ENCODE peak calls at places on chromosomes 3 and 15, in five cellular contexts. One of them, this sample, is unnamed. For H3K4me1, the result is how much of the 10 kb centered on the place peaks cover.

GRCh38 chr15:37217567-37217966 is 117.2 kb upstream of the MEIS2 start:
- DNase-seq in colonic mucosa: no peak
- DNase-seq in adrenal gland: no peak
- DNase-seq in right lobe of liver: peak
- DNase-seq in CD8-positive, alpha-beta memory T cell: no peak
- DNase-seq in this sample: no peak

GRCh38 chr3:180332608-180333007 is 269.4 kb upstream of the TTC14 start:
- DNase-seq in colonic mucosa: no peak
- DNase-seq in adrenal gland: no peak
- DNase-seq in right lobe of liver: no peak
- DNase-seq in CD8-positive, alpha-beta memory T cell: no peak
- DNase-seq in this sample: no peak

GRCh38 chr3:127375151-127375937 is 87.5 kb upstream of the PRR20G start:
- DNase-seq in colonic mucosa: no peak
- DNase-seq in adrenal gland: no peak
- DNase-seq in right lobe of liver: no peak
- DNase-seq in CD8-positive, alpha-beta memory T cell: no peak
- DNase-seq in this sample: no peak

GRCh38 chr15:74957301-74958035 is 896 bp upstream of the RPP25 start:
- DNase-seq in colonic mucosa: peak
- DNase-seq in adrenal gland: no peak
- DNase-seq in right lobe of liver: no peak
- DNase-seq in CD8-positive, alpha-beta memory T cell: no peak
- DNase-seq in this sample: peak

GRCh38 chr3:187519428-187519890 is 150.7 kb downstream of the SST start:
- DNase-seq in colonic mucosa: no peak
- DNase-seq in adrenal gland: no peak
- DNase-seq in right lobe of liver: no peak
- DNase-seq in CD8-positive, alpha-beta memory T cell: no peak
- DNase-seq in this sample: no peak

GRCh38 chr3:64238971-64239667 is 13.9 kb upstream of the PRICKLE2 start:
- DNase-seq in colonic mucosa: peak
- DNase-seq in adrenal gland: peak
- DNase-seq in right lobe of liver: peak
- DNase-seq in CD8-positive, alpha-beta memory T cell: no peak
- DNase-seq in this sample: peak

GRCh38 chr3:188936597-188937107 is 235.1 kb upstream of the TPRG1 start:
- DNase-seq in colonic mucosa: no peak
- DNase-seq in adrenal gland: no peak
- DNase-seq in right lobe of liver: no peak
- DNase-seq in CD8-positive, alpha-beta memory T cell: no peak
- DNase-seq in this sample: no peak

GRCh38 chr3:172152869-172153268 is 113.5 kb downstream of the FNDC3B start:
- DNase-seq in colonic mucosa: no peak
- DNase-seq in adrenal gland: no peak
- DNase-seq in right lobe of liver: no peak
- DNase-seq in CD8-positive, alpha-beta memory T cell: no peak
- DNase-seq in this sample: peak

GRCh38 chr3:15307580-15307979 is 24.8 kb downstream of the SH3BP5 start:
- DNase-seq in colonic mucosa: no peak
- DNase-seq in adrenal gland: no peak
- DNase-seq in right lobe of liver: no peak
- DNase-seq in CD8-positive, alpha-beta memory T cell: no peak
- DNase-seq in this sample: no peak

GRCh38 chr3:197083486-197083885 is 53.9 kb upstream of the MELTF start:
- DNase-seq in colonic mucosa: no peak
- DNase-seq in adrenal gland: peak
- DNase-seq in right lobe of liver: no peak
- DNase-seq in CD8-positive, alpha-beta memory T cell: no peak
- DNase-seq in this sample: no peak

DNA sequence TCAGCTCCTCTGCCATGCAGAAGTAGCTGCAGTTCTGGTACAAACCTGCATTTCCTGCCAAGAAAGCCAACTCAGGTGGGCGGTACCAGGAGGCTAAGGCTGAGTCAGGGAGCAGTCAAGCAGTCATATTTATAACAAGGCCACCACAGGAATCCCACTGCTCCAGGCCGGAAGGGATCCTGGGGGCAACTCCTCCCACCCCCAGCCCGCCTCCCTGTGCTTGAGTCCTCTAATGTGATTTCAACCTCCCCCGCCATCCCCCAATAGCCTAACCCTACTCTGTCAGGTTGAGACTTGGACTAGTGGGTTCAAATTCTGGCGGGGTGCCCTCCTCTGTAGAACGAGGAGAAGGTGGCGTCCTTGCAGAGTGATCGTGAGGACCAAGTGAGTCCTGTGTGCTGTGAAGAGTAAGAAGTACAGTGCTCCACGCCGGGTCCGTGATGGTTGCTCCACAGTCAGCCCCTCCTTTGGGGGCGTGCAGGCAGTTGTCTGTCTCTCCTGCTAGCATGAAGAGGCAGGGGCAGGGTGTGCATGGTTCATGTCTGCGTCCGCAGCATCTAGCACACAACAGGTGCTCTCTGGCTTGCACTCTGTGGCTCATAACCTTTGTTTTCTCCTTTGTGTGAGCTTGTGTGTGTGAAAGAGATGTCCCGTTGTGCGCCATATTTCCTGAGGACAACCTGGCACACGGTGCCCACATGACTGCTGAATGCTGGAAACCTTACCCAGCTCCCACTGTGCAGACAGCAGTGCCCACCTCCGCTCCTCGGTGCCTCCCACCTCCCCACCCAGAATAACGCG is 78.3 kb downstream of the SMAD6 start:
- DNase-seq in colonic mucosa: peak
- DNase-seq in adrenal gland: no peak
- DNase-seq in right lobe of liver: peak
- DNase-seq in CD8-positive, alpha-beta memory T cell: no peak
- DNase-seq in this sample: peak
- H3K4me1 ChIP-seq in colonic mucosa: under half
- H3K4me1 ChIP-seq in adrenal gland: under half
- H3K4me1 ChIP-seq in right lobe of liver: under half
- H3K4me1 ChIP-seq in CD8-positive, alpha-beta memory T cell: under half
- H3K4me1 ChIP-seq in this sample: under half

DNA sequence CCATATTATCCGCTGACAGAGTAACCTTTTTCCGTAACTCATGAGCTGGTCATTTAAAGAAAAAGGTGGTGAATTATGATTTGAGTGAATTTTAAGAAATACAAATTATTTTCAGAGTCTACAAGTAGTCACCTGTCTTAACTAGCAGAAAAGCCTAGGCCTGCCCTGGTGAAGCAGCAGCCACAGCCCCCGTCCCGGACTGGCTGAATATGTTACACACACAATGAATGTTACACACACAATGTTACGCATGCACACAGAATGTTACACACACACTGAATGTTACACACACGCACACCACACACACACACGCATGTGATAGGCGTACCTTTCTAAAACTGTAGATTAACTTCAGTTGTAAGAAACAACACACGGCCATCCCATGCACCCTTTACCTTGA is 77.8 kb downstream of the VGLL4 start:
- DNase-seq in colonic mucosa: no peak
- DNase-seq in adrenal gland: no peak
- DNase-seq in right lobe of liver: no peak
- DNase-seq in CD8-positive, alpha-beta memory T cell: no peak
- DNase-seq in this sample: no peak
- H3K4me1 ChIP-seq in colonic mucosa: under half
- H3K4me1 ChIP-seq in adrenal gland: under half
- H3K4me1 ChIP-seq in right lobe of liver: under half
- H3K4me1 ChIP-seq in CD8-positive, alpha-beta memory T cell: under half
- H3K4me1 ChIP-seq in this sample: under half

DNA sequence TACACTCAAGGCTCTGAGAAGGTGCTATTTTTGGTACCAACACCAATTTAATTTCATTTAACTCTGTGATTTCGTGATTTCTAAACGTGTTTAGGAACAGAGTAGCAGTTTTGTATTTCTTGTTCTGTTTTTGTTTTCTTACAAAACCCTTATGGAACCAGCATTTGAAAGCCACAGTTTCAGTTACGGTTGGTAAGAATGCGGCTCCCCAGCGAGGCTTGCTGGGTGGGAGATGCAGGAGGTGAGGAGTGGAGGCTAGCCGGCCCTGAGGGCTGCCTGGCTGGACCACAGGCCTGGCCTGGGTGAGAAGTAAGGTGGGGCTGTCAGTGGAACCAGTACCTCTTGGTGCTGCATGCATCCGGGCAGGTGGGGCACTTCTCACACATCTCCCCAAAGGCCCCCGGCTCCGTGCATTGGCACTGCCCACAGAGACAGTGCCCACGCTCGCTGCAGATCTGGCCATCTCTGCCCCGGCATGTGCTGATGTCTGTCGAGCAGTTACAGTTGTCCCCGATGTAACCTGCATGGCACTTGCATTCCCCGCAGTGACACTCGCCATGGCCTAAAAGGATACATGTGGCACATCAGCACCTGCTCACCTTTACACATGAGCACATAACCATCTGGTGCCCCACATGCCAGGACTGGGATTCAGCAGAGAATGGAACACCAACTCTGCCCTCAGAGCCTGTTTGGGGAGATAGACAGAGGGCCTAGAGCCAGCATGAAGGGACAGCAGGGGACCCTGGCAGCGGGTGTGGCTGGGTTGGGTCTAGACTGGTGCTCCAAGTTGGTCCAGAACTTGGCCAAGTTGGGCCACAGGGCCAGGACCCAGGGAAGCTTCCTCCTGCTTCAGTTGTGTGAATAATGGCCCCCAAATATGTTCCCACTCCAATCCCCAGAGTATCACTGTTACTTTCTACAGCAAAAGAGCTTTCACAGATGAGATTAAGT is 43.4 kb downstream of the UMPS start:
- DNase-seq in colonic mucosa: no peak
- DNase-seq in adrenal gland: no peak
- DNase-seq in right lobe of liver: no peak
- DNase-seq in CD8-positive, alpha-beta memory T cell: no peak
- DNase-seq in this sample: no peak
- H3K4me1 ChIP-seq in colonic mucosa: under half
- H3K4me1 ChIP-seq in adrenal gland: under half
- H3K4me1 ChIP-seq in right lobe of liver: under half
- H3K4me1 ChIP-seq in CD8-positive, alpha-beta memory T cell: under half
- H3K4me1 ChIP-seq in this sample: under half

GRCh38 chr15:57500979-57501576 is 90.6 kb upstream of the MYZAP start:
- DNase-seq in colonic mucosa: no peak
- DNase-seq in adrenal gland: no peak
- DNase-seq in right lobe of liver: no peak
- DNase-seq in CD8-positive, alpha-beta memory T cell: no peak
- DNase-seq in this sample: no peak
- H3K4me1 ChIP-seq in colonic mucosa: under half
- H3K4me1 ChIP-seq in adrenal gland: under half
- H3K4me1 ChIP-seq in right lobe of liver: under half
- H3K4me1 ChIP-seq in CD8-positive, alpha-beta memory T cell: under half
- H3K4me1 ChIP-seq in this sample: under half

GRCh38 chr3:139541156-139541897 is 1.8 kb upstream of the RBP1 start:
- DNase-seq in colonic mucosa: no peak
- DNase-seq in adrenal gland: no peak
- DNase-seq in right lobe of liver: no peak
- DNase-seq in CD8-positive, alpha-beta memory T cell: no peak
- DNase-seq in this sample: no peak
- H3K4me1 ChIP-seq in colonic mucosa: under half
- H3K4me1 ChIP-seq in adrenal gland: under half
- H3K4me1 ChIP-seq in right lobe of liver: under half
- H3K4me1 ChIP-seq in CD8-positive, alpha-beta memory T cell: under half
- H3K4me1 ChIP-seq in this sample: under half

GRCh38 chr15:70762469-70763119 is 764 bp downstream of the UACA start:
- DNase-seq in colonic mucosa: peak
- DNase-seq in adrenal gland: peak
- DNase-seq in right lobe of liver: peak
- DNase-seq in CD8-positive, alpha-beta memory T cell: no peak
- DNase-seq in this sample: peak

GRCh38 chr15:70761046-70761445 is 2.3 kb downstream of the UACA start:
- DNase-seq in colonic mucosa: no peak
- DNase-seq in adrenal gland: no peak
- DNase-seq in right lobe of liver: no peak
- DNase-seq in CD8-positive, alpha-beta memory T cell: no peak
- DNase-seq in this sample: no peak

GRCh38 chr15:70761931-70762468 is 1.4 kb downstream of the UACA start:
- DNase-seq in colonic mucosa: no peak
- DNase-seq in adrenal gland: no peak
- DNase-seq in right lobe of liver: no peak
- DNase-seq in CD8-positive, alpha-beta memory T cell: no peak
- DNase-seq in this sample: no peak

GRCh38 chr15:70763950-70764730 is 782 bp upstream of the UACA start:
- DNase-seq in colonic mucosa: peak
- DNase-seq in adrenal gland: no peak
- DNase-seq in right lobe of liver: no peak
- DNase-seq in CD8-positive, alpha-beta memory T cell: no peak
- DNase-seq in this sample: no peak

GRCh38 chr15:70763120-70763949 is at the start of gene UACA:
- DNase-seq in colonic mucosa: peak
- DNase-seq in adrenal gland: peak
- DNase-seq in right lobe of liver: peak
- DNase-seq in CD8-positive, alpha-beta memory T cell: peak
- DNase-seq in this sample: peak
- H3K4me1 ChIP-seq in colonic mucosa: under half
- H3K4me1 ChIP-seq in adrenal gland: under half
- H3K4me1 ChIP-seq in right lobe of liver: under half
- H3K4me1 ChIP-seq in CD8-positive, alpha-beta memory T cell: under half
- H3K4me1 ChIP-seq in this sample: under half

DNA sequence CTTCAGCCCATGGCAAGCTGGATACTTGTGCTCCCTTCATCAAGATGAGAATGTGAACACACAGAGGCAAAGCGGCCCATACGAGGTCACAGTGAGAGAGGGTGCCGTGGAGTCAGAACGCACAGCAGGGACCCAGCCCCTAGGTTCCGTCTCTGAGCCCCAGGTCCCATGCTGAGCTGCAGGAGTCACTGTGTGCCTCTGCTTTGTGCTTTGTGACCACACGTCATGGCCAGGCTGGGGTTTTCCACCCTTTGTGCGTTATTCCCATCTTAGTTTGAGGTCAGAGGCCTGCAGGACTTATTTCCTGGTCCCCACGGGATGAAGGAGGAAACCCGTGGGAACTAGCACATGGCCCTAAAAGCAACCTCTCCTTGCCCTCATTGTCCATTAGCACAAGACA is 140.3 kb downstream of the TJP1 start:
- DNase-seq in colonic mucosa: no peak
- DNase-seq in adrenal gland: no peak
- DNase-seq in right lobe of liver: no peak
- DNase-seq in CD8-positive, alpha-beta memory T cell: no peak
- DNase-seq in this sample: no peak
- H3K4me1 ChIP-seq in colonic mucosa: under half
- H3K4me1 ChIP-seq in adrenal gland: under half
- H3K4me1 ChIP-seq in right lobe of liver: under half
- H3K4me1 ChIP-seq in CD8-positive, alpha-beta memory T cell: under half
- H3K4me1 ChIP-seq in this sample: under half

This sample was measured in mucosa of descending colon.